ENCODE peak calls at places on chromosomes 6 and 20, in six cellular contexts. N, A, J, O, R and C are unnamed samples.

GRCh38 chr20:44610313-44610965 is 28.1 kb downstream of the PKIG start:
- DNase-seq in N (no peak), A (no peak), J (no peak), O (no peak), R (peak), C (no peak)

GRCh38 chr6:144302701-144303351 is 17.7 kb downstream of the UTRN start:
- DNase-seq in N (no peak), A (no peak), J (no peak), O (no peak), R (no peak), C (no peak)

GRCh38 chr6:140579918-140580317 is 1205.5 kb upstream of the CITED2 start:
- DNase-seq in N (no peak), A (no peak), J (no peak), O (no peak), R (no peak), C (no peak)

GRCh38 chr6:169016758-169017157 is 236.9 kb downstream of the THBS2 start:
- DNase-seq in N (no peak), A (no peak), J (no peak), O (no peak), R (no peak), C (no peak)

GRCh38 chr6:34052071-34052825 is 93.6 kb downstream of the GRM4 start:
- DNase-seq in N (no peak), A (no peak), J (no peak), O (no peak), R (no peak), C (no peak)

GRCh38 chr6:143187173-143187908 is 126.7 kb downstream of the AIG1 start:
- DNase-seq in N (no peak), A (no peak), J (no peak), O (no peak), R (no peak), C (no peak)

GRCh38 chr20:34907616-34908469 is 31.4 kb downstream of the ACSS2 start:
- DNase-seq in N (no peak), A (peak), J (peak), O (peak), R (no peak), C (peak)

GRCh38 chr6:226516-227073 is 65.7 kb upstream of the DUSP22 start:
- DNase-seq in N (no peak), A (no peak), J (no peak), O (no peak), R (no peak), C (no peak)

GRCh38 chr6:157068691-157069228 is 254.6 kb downstream of the TMEM242 start:
- DNase-seq in N (no peak), A (no peak), J (no peak), O (no peak), R (no peak), C (no peak)

GRCh38 chr6:127737768-127738167 is 160.8 kb downstream of the C6orf58 start:
- DNase-seq in N (no peak), A (no peak), J (no peak), O (no peak), R (no peak), C (no peak)

GRCh38 chr6:28315628-28316027 is 20.3 kb downstream of the ZSCAN31 start:
- DNase-seq in N (no peak), A (peak), J (no peak), O (no peak), R (no peak), C (no peak)

GRCh38 chr6:164178933-164179332 is 764.4 kb downstream of the QKI start:
- DNase-seq in N (no peak), A (no peak), J (no peak), O (no peak), R (no peak), C (no peak)